ENCODE peak calls at places on chromosome 19, in five cellular contexts. U, B, O, S and H are unnamed samples.
A peak's percentile ranks its signal among the peaks of the same experiment; 100 is the strongest.

GRCh38 chr19:41821003-41821735 is 23.3 kb downstream of the LYPD4 start:
- DNase-seq in S (no peak), U (peak; percentile 15), O (peak; percentile 60), B (peak; percentile 41), H (peak; percentile 63)

GRCh38 chr19:41755328-41755913 is at the start of gene CEACAM6:
- DNase-seq in B (peak; percentile 79), U (no peak), S (no peak), O (peak; percentile 91), H (no peak)

GRCh38 chr19:41377977-41378707 is 1.8 kb downstream of the TMEM91 start:
- DNase-seq in B (no peak), O (no peak), S (no peak), U (no peak), H (peak; percentile 59)

GRCh38 chr19:31145021-31145420 is 204.2 kb downstream of the TSHZ3 start:
- DNase-seq in U (no peak), O (no peak), B (no peak), S (no peak), H (no peak)

GRCh38 chr19:29303035-29303706 is 90.2 kb upstream of the UQCRFS1 start:
- DNase-seq in B (no peak), O (no peak), U (no peak), S (no peak), H (peak; percentile 12)

GRCh38 chr19:1423445-1424181 is 14.6 kb upstream of the RPS15 start:
- DNase-seq in O (no peak), B (no peak), U (no peak), S (no peak), H (no peak)

GRCh38 chr19:52542984-52543664 is 15.7 kb downstream of the ZNF808 start:
- DNase-seq in B (no peak), U (no peak), O (no peak), S (no peak), H (peak; percentile 77)

GRCh38 chr19:58154287-58154678 is 3.7 kb upstream of the ZNF329 start:
- DNase-seq in O (peak; percentile 35), U (peak; percentile 61), S (no peak), B (peak; percentile 27), H (peak; percentile 5)

GRCh38 chr19:1590641-1591397 is 1.8 kb downstream of the MBD3 start:
- DNase-seq in S (no peak), U (peak; percentile 21), B (peak; percentile 32), O (no peak), H (peak; percentile 63)

GRCh38 chr19:52369463-52370340 is at the start of gene ZNF880:
- DNase-seq in S (peak; percentile 82), B (peak; percentile 90), U (peak; percentile 93), O (peak; percentile 95), H (peak; percentile 95)

GRCh38 chr19:43806848-43807247 is 4.6 kb upstream of the LYPD5 start:
- DNase-seq in U (no peak), O (no peak), B (no peak), S (no peak), H (no peak)

GRCh38 chr19:38386968-38387549 is 775 bp downstream of the GGN start:
- DNase-seq in B (no peak), U (peak; percentile 20), O (peak; percentile 27), S (no peak), H (no peak)

GRCh38 chr19:34669305-34669704 is 7.7 kb downstream of the SCGB2B2 start:
- DNase-seq in O (no peak), U (no peak), S (no peak), B (no peak), H (no peak)

GRCh38 chr19:58568731-58569130 is 4.4 kb downstream of the MZF1 start:
- DNase-seq in U (no peak), S (no peak), B (peak; percentile 4), O (peak; percentile 16), H (no peak)

GRCh38 chr19:10316229-10317044 is 622 bp upstream of the FDX2 start:
- DNase-seq in O (peak; percentile 42), S (no peak), U (no peak), B (no peak), H (no peak)

GRCh38 chr19:50204081-50204428 is 633 bp downstream of the MYH14 start:
- DNase-seq in U (no peak), O (no peak), B (no peak), S (no peak), H (no peak)

GRCh38 chr19:806815-807421 is 9.7 kb downstream of the PTBP1 start:
- DNase-seq in U (no peak), S (no peak), B (no peak), O (no peak), H (no peak)

GRCh38 chr19:48190288-48191284 is 20.1 kb downstream of the ZSWIM9 start:
- DNase-seq in O (no peak), S (no peak), U (peak; percentile 56), B (peak; percentile 26), H (peak; percentile 83)
- TF ChIP-seq CTCF in O (no peak), S (no peak), U (peak; percentile 3), B (no peak), H (peak; percentile 28)

DNA sequence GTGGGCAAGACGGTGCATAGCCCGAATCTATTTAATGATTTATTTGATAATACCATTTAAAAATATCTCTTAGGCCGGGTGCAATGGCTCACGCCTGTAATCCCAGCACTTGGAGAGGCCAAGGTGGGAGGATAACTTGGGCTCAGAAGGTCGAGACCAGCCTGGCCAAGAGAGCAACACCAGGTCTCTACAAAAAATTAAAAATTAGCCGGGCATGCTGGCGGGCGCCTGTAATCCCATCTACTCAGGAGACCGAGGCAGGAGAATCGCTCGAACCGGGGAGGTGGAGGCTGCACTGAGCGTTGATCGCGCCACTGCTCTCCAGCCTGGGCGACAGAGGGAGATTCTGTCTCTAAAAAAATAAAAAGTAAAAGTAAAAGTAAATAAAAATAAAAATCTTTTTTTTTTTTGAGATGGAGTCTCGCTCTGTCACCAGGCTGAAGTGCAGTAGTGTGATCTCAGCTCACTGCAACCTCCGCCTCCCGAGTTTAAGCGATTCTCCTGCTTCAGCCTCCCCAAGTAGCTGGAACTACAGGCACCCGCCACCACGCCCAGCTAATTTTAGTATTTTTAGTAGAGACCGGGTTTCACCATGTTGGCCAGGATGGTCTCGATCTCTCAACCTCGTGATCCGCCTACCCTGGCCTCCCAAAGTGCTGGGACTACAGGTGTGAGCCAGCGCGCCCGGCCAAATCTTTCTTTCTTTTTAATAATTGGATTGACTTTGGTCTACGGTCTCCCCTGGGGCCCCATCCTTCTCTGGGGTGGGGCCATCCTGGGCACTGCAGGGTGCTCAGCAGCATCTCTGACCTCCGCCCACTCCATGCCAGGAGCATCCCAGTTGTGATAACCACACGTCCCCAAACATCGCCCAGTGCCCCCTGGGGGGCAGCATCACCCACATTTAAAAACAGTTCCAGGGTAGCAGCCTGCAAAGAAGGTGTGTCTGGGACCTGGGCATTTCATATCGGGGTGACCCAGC is 90.7 kb downstream of the GNG7 start:
- DNase-seq in O (no peak), U (no peak), B (no peak), S (no peak), H (no peak)
- TF ChIP-seq CTCF in O (peak; percentile 10), U (peak; percentile 3), B (peak; percentile 39), S (no peak), H (peak; percentile 21)

GRCh38 chr19:56299688-56300087 is 15.0 kb downstream of the ZSCAN5A start:
- DNase-seq in B (no peak), O (no peak), U (no peak), S (no peak), H (no peak)

GRCh38 chr19:56308792-56309191 is 5.8 kb downstream of the ZSCAN5A start:
- DNase-seq in U (no peak), S (no peak), O (no peak), B (no peak), H (no peak)

GRCh38 chr19:56301152-56301551 is 13.5 kb downstream of the ZSCAN5A start:
- DNase-seq in O (no peak), U (no peak), B (no peak), S (no peak), H (peak; percentile 8)

GRCh38 chr19:56301886-56302620 is 12.6 kb downstream of the ZSCAN5A start:
- DNase-seq in B (no peak), S (no peak), O (no peak), U (no peak), H (peak; percentile 6)

GRCh38 chr19:56304243-56304642 is 10.4 kb downstream of the ZSCAN5A start:
- DNase-seq in B (no peak), O (no peak), S (no peak), U (no peak), H (no peak)
- TF ChIP-seq CTCF in B (no peak), O (no peak), S (no peak), U (no peak), H (no peak)

GRCh38 chr19:36054733-36055686 is at the start of gene WDR62:
- DNase-seq in O (peak; percentile 94), S (peak; percentile 81), B (peak; percentile 94), U (no peak), H (peak; percentile 96)
- TF ChIP-seq CTCF in O (no peak), S (no peak), B (no peak), U (no peak), H (no peak)

GRCh38 chr19:45115809-45116615 is 23.0 kb downstream of the PPP1R37 start:
- DNase-seq in O (no peak), U (no peak), B (no peak), S (no peak), H (no peak)

GRCh38 chr19:45117167-45117594 is 24.2 kb downstream of the PPP1R37 start:
- DNase-seq in S (no peak), U (no peak), B (peak; percentile 65), O (no peak), H (peak; percentile 93)

GRCh38 chr19:45112111-45112827 is 19.3 kb downstream of the PPP1R37 start:
- DNase-seq in U (no peak), S (no peak), O (no peak), B (no peak), H (no peak)

GRCh38 chr19:45113628-45114027 is 20.6 kb downstream of the PPP1R37 start:
- DNase-seq in B (peak; percentile 69), O (peak; percentile 80), U (no peak), S (no peak), H (no peak)

GRCh38 chr19:45114116-45114515 is 21.1 kb downstream of the PPP1R37 start:
- DNase-seq in S (no peak), U (no peak), B (no peak), O (no peak), H (no peak)
- TF ChIP-seq CTCF in S (no peak), U (no peak), B (no peak), O (no peak), H (no peak)

DNA sequence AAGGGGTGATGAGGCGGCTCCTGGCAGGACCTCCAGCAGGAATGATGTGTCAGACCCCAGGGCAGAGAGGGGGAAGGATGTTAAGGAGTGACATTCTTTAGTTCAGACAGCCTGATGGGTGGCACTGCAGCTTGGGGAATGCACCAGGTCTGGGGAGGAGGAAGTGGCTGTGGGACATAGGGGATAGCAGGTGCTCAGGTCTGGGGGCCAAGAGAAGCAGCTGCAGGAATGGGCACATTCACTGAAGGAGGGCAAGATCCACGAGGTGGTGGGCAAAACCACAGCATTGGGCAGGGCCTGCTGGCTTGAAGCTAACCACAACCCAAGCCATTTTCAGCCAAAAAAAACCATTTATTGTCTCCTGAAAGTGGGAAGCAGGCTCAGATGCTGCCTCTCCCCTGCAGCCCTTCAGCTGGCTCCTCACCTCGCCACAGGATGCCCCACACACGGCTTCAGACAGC is 26.5 kb downstream of the COMP start:
- DNase-seq in S (no peak), U (no peak), O (no peak), B (no peak), H (no peak)
- TF ChIP-seq CTCF in S (no peak), U (no peak), O (no peak), B (no peak), H (no peak)